ENCODE peak calls at places on chromosomes 5 and 9, in seven cellular contexts. N, J, K, W, H, R and S are unnamed samples.

GRCh38 chr9:136011703-136012496 is 50.7 kb upstream of the UBAC1 start:
- DNase-seq in N (peak; percentile 96), J (peak; percentile 97), K (no peak), W (no peak), H (peak; percentile 42), R (peak; percentile 82), S (peak; percentile 90)

GRCh38 chr5:137666109-137666850 is 69.6 kb downstream of the KLHL3 start:
- DNase-seq in N (peak; percentile 63), J (no peak), K (no peak), W (no peak), H (no peak), R (no peak), S (peak; percentile 62)

GRCh38 chr5:10760033-10760975 is 730 bp downstream of the DAP start:
- DNase-seq in N (peak; percentile 64), J (no peak), K (no peak), W (peak; percentile 52), H (peak; percentile 46), R (peak; percentile 87), S (no peak)

GRCh38 chr9:110455860-110456259 is 118.2 kb upstream of the TXNDC8 start:
- DNase-seq in N (no peak), J (no peak), K (no peak), W (no peak), H (no peak), R (no peak), S (no peak)

GRCh38 chr9:103242025-103242424 is 246.9 kb downstream of the CYLC2 start:
- DNase-seq in N (no peak), J (no peak), K (no peak), W (no peak), H (no peak), R (no peak), S (no peak)

GRCh38 chr9:79989079-79989478 is 417.3 kb downstream of the TLE4 start:
- DNase-seq in N (no peak), J (peak; percentile 82), K (no peak), W (no peak), H (no peak), R (no peak), S (no peak)

GRCh38 chr9:89657765-89658164 is 53.0 kb downstream of the GADD45G start:
- DNase-seq in N (no peak), J (no peak), K (no peak), W (no peak), H (no peak), R (no peak), S (no peak)

GRCh38 chr5:35819656-35820055 is 37.0 kb upstream of the IL7R start:
- DNase-seq in N (no peak), J (no peak), K (no peak), W (no peak), H (no peak), R (no peak), S (no peak)

GRCh38 chr9:85212887-85213286 is 528.9 kb downstream of the AGTPBP1 start:
- DNase-seq in N (peak; percentile 63), J (no peak), K (no peak), W (no peak), H (peak; percentile 26), R (no peak), S (no peak)

GRCh38 chr9:75930766-75931311 is 40.4 kb downstream of the PCSK5 start:
- DNase-seq in N (no peak), J (no peak), K (no peak), W (no peak), H (no peak), R (no peak), S (no peak)

GRCh38 chr9:112366591-112366990 is 13.3 kb upstream of the HSDL2 start:
- DNase-seq in N (no peak), J (no peak), K (no peak), W (no peak), H (no peak), R (no peak), S (no peak)

GRCh38 chr9:28741459-28741858 is 1168.2 kb upstream of the C9orf72 start:
- DNase-seq in N (no peak), J (no peak), K (no peak), W (no peak), H (no peak), R (no peak), S (no peak)

GRCh38 chr5:41503860-41504259 is 6.5 kb downstream of the PLCXD3 start:
- DNase-seq in N (no peak), J (no peak), K (no peak), W (no peak), H (no peak), R (no peak), S (no peak)

GRCh38 chr9:126773004-126773607 is 31.7 kb upstream of the ZBTB43 start:
- DNase-seq in N (peak; percentile 30), J (no peak), K (no peak), W (peak; percentile 56), H (no peak), R (peak; percentile 82), S (no peak)

GRCh38 chr9:93958875-93959682 is 3.9 kb upstream of the BARX1 start:
- DNase-seq in N (peak; percentile 64), J (no peak), K (no peak), W (no peak), H (no peak), R (peak; percentile 85), S (no peak)

GRCh38 chr5:43000198-43000840 is 39.8 kb downstream of the ANXA2R start:
- DNase-seq in N (peak; percentile 59), J (peak; percentile 68), K (no peak), W (peak; percentile 55), H (no peak), R (peak; percentile 61), S (no peak)

GRCh38 chr9:75088646-75089368 is 493 bp downstream of the OSTF1 start:
- DNase-seq in N (peak; percentile 67), J (peak; percentile 83), K (peak; percentile 11), W (peak; percentile 54), H (peak; percentile 71), R (peak; percentile 78), S (peak; percentile 79)

GRCh38 chr5:118196229-118196628 is 792.1 kb downstream of the DTWD2 start:
- DNase-seq in N (no peak), J (no peak), K (no peak), W (no peak), H (no peak), R (no peak), S (no peak)

GRCh38 chr5:68220260-68220659 is 4.7 kb downstream of the PIK3R1 start:
- DNase-seq in N (no peak), J (no peak), K (no peak), W (no peak), H (no peak), R (no peak), S (no peak)

GRCh38 chr5:109859537-109859936 is 169.8 kb downstream of the MAN2A1 start:
- DNase-seq in N (peak; percentile 10), J (no peak), K (no peak), W (no peak), H (no peak), R (no peak), S (no peak)

DNA sequence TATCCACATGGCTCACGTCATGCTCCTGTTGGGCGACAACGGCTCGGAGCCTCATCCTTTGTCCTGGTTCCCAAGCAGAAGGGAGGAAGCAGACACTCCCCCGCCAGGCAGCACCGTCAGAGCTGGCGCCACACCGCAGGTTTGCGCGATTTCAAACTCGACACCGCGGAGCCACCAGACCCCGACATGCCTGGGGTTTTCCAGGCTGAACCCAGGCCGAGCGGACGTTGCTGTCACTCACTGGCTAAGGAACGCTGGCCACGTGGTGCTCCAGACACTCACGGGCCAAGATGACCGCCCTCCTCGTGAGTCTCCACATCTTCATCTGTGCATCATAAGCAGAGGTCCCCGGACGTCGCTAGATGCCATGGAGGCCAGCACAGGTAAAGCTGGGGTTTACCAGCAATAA is 9.0 kb downstream of the TERT start:
- DNase-seq in N (no peak), J (peak; percentile 55), K (no peak), W (no peak), H (no peak), R (no peak), S (no peak)
- H3K4me3 ChIP-seq in N (no peak overlapping the region), J (no peak overlapping the region), K (no peak overlapping the region), W (no peak overlapping the region), H (no peak overlapping the region), R (no peak overlapping the region), S (no peak overlapping the region)

DNA sequence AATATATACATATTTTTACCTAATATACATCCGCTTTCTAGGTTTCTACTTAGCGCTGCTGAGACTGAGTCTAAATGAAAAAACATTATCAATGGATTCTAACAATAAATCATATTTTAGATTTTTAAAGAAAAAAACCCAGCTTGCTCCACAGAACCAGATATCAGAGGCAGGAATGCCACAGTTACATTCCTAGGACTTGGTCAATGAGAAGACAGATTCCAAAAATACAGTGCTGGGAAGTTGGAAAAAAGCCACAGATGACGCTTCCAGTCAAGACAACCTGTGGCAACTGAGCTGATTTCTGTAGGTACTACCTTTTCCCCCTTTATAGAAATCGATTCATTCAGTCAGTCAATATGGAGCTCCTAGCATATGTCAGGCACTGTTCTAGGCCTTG is 589 bp upstream of the CCDC112 start:
- DNase-seq in N (peak; percentile 42), J (no peak), K (no peak), W (peak; percentile 2), H (no peak), R (no peak), S (no peak)
- H3K4me3 ChIP-seq in N (peak overlapping the region; percentile 66), J (no peak overlapping the region), K (peak overlapping the region; percentile 61), W (peak overlapping the region; percentile 34), H (no peak overlapping the region), R (no peak overlapping the region), S (peak overlapping the region; percentile 82)

GRCh38 chr5:96720408-96720807 is 58.2 kb downstream of the CAST start:
- DNase-seq in N (no peak), J (no peak), K (no peak), W (no peak), H (no peak), R (no peak), S (no peak)
- H3K4me3 ChIP-seq in N (no peak overlapping the region), J (no peak overlapping the region), K (no peak overlapping the region), W (no peak overlapping the region), H (no peak overlapping the region), R (no peak overlapping the region), S (no peak overlapping the region)

DNA sequence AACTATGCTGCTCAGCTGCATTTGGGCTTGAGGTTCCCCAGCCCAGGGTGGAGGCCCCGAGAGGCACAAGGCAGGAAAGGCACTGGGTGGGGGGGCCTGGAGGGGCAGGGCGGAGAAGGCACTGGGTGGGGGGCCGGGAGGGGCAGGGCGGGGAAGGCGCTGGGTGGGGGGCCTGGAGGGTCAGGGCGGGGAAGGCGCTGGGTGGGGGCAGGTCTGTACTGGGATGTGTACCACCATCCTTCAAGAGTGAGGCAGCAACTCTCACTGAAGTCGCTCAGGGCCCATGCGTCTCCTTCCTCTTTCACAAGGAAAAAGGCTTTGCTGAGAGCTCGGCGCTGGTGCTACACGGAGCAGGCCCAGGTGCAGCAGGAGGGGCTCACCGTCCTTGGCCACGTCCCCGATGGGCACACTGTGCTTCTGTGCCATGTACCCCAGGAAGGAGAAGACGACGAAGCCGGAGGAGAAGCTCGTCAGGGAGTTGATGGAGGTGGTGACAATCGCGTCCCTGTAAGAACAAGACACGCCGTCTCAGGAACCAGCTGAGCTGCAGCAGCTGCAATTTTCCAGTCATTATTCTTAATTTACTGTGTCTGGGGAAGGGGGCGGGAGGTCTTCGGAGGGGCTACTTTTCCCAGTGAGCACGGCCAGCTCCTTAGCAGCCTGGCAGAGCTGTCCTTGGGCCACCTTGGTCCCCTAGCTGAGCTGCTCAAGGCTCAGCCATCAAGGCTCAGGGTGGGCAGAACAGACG is 30.8 kb downstream of the SLC6A3 start:
- DNase-seq in N (no peak), J (peak; percentile 78), K (no peak), W (peak; percentile 37), H (no peak), R (peak; percentile 81), S (no peak)
- H3K4me3 ChIP-seq in N (no peak overlapping the region), J (no peak overlapping the region), K (no peak overlapping the region), W (no peak overlapping the region), H (no peak overlapping the region), R (no peak overlapping the region), S (no peak overlapping the region)

GRCh38 chr9:3507395-3508077 is 18.3 kb downstream of the RFX3 start:
- DNase-seq in N (no peak), J (no peak), K (no peak), W (peak; percentile 69), H (no peak), R (no peak), S (no peak)
- H3K4me3 ChIP-seq in N (no peak overlapping the region), J (no peak overlapping the region), K (no peak overlapping the region), W (peak overlapping the region; percentile 31), H (no peak overlapping the region), R (no peak overlapping the region), S (no peak overlapping the region)